ENCODE peak calls at places on chromosomes 3 and 15, in four cellular contexts. Q is stimulated activated CD4-positive, alpha-beta T cell treated with anti-CD3 and anti-CD28 coated beads, Interleukin-1b, Interleukin-23, amount 100 ng/mL, for 24 hours; C is HT1080; J is left kidney. H is an unnamed sample.

GRCh38 chr15:69604050-69604378 is 151.4 kb downstream of the RPLP1 start:
- DNase-seq in C (no peak), Q (no peak), J (peak; percentile 48), H (no peak)

GRCh38 chr3:110589381-110589780 is 482.2 kb upstream of the NECTIN3 start:
- DNase-seq in C (no peak), J (no peak), Q (no peak), H (no peak)

GRCh38 chr3:66693461-66693912 is 192.7 kb upstream of the LRIG1 start:
- DNase-seq in C (no peak), J (peak; percentile 65), Q (no peak), H (no peak)

GRCh38 chr3:56855856-56856538 is 54.2 kb upstream of the ARHGEF3 start:
- DNase-seq in J (peak; percentile 57), C (no peak), Q (no peak), H (no peak)

GRCh38 chr15:78341057-78341763 is 1.1 kb downstream of the CRABP1 start:
- DNase-seq in C (no peak), J (peak; percentile 75), Q (no peak), H (no peak)

GRCh38 chr3:124773351-124774304 is 43.4 kb downstream of the UMPS start:
- DNase-seq in Q (no peak), J (no peak), C (no peak), H (no peak)

GRCh38 chr15:83809345-83809744 is 155.4 kb downstream of the ADAMTSL3 start:
- DNase-seq in C (no peak), Q (no peak), J (no peak), H (no peak)

GRCh38 chr3:32593903-32594525 is 23.4 kb upstream of the DYNC1LI1 start:
- DNase-seq in C (no peak), J (no peak), Q (no peak), H (peak; percentile 14)

GRCh38 chr15:45871121-45871855 is 236.5 kb downstream of the SQOR start:
- DNase-seq in Q (no peak), C (peak; percentile 47), J (no peak), H (peak; percentile 18)

GRCh38 chr15:89615135-89615534 is 39.9 kb downstream of the TICRR start:
- DNase-seq in C (no peak), J (no peak), Q (no peak), H (no peak)

GRCh38 chr3:195395208-195395816 is 47.5 kb downstream of the ACAP2 start:
- DNase-seq in C (no peak), Q (no peak), J (no peak), H (no peak)

GRCh38 chr15:98823012-98823458 is 174.7 kb downstream of the IGF1R start:
- DNase-seq in C (peak; percentile 87), Q (no peak), J (peak; percentile 90), H (no peak)

GRCh38 chr15:51935466-51936118 is 36.0 kb downstream of the LEO1 start:
- DNase-seq in Q (no peak), C (no peak), J (no peak), H (no peak)

H was measured in AG09309.